ENCODE peak calls at places on chromosomes 2 and 18, in four cellular contexts. One of them, this sample, is unnamed.

GRCh38 chr18:48472610-48473009 is 63.4 kb upstream of the ZBTB7C start:
- DNase-seq in right cardiac atrium: no peak
- DNase-seq in MG63: no peak
- DNase-seq in RWPE2: no peak
- DNase-seq in this sample: no peak

GRCh38 chr2:41981417-41981816 is 66.4 kb upstream of the PKDCC start:
- DNase-seq in right cardiac atrium: no peak
- DNase-seq in MG63: no peak
- DNase-seq in RWPE2: no peak
- DNase-seq in this sample: no peak

GRCh38 chr2:217573565-217573964 is 429.2 kb downstream of the TNS1 start:
- DNase-seq in right cardiac atrium: no peak
- DNase-seq in MG63: peak; percentile 48
- DNase-seq in RWPE2: no peak
- DNase-seq in this sample: peak; percentile 69

GRCh38 chr18:46469186-46469915 is 187.7 kb downstream of the LOXHD1 start:
- DNase-seq in right cardiac atrium: no peak
- DNase-seq in MG63: peak; percentile 77
- DNase-seq in RWPE2: no peak
- DNase-seq in this sample: no peak

GRCh38 chr18:52937840-52938239 is 597.8 kb downstream of the DCC start:
- DNase-seq in right cardiac atrium: no peak
- DNase-seq in MG63: no peak
- DNase-seq in RWPE2: no peak
- DNase-seq in this sample: no peak

GRCh38 chr2:233828546-233829192 is 25.7 kb downstream of the HJURP start:
- DNase-seq in right cardiac atrium: no peak
- DNase-seq in MG63: no peak
- DNase-seq in RWPE2: peak; percentile 38
- DNase-seq in this sample: no peak

GRCh38 chr2:223980397-223980735 is 23.1 kb downstream of the MRPL44 start:
- DNase-seq in right cardiac atrium: no peak
- DNase-seq in MG63: no peak
- DNase-seq in RWPE2: no peak
- DNase-seq in this sample: peak; percentile 50

GRCh38 chr2:29760008-29760407 is 161.4 kb downstream of the ALK start:
- DNase-seq in right cardiac atrium: no peak
- DNase-seq in MG63: no peak
- DNase-seq in RWPE2: no peak
- DNase-seq in this sample: no peak

GRCh38 chr2:226130192-226130591 is 669.4 kb downstream of the IRS1 start:
- DNase-seq in right cardiac atrium: no peak
- DNase-seq in MG63: no peak
- DNase-seq in RWPE2: no peak
- DNase-seq in this sample: no peak

GRCh38 chr2:28661589-28662001 is 90.0 kb upstream of the PPP1CB start:
- DNase-seq in right cardiac atrium: peak; percentile 72
- DNase-seq in MG63: peak; percentile 88
- DNase-seq in RWPE2: no peak
- DNase-seq in this sample: peak; percentile 75

GRCh38 chr2:134762508-134762907 is 43.7 kb upstream of the TMEM163 start:
- DNase-seq in right cardiac atrium: no peak
- DNase-seq in MG63: peak; percentile 43
- DNase-seq in RWPE2: no peak
- DNase-seq in this sample: no peak

GRCh38 chr2:163191372-163191771 is 352.8 kb upstream of the KCNH7 start:
- DNase-seq in right cardiac atrium: no peak
- DNase-seq in MG63: no peak
- DNase-seq in RWPE2: no peak
- DNase-seq in this sample: peak; percentile 8

GRCh38 chr18:36314098-36314497 is 16.6 kb downstream of the FHOD3 start:
- DNase-seq in right cardiac atrium: peak; percentile 57
- DNase-seq in MG63: no peak
- DNase-seq in RWPE2: no peak
- DNase-seq in this sample: no peak

GRCh38 chr18:72541871-72542690 is 2.1 kb downstream of the CBLN2 start:
- DNase-seq in right cardiac atrium: no peak
- DNase-seq in MG63: peak; percentile 1
- DNase-seq in RWPE2: no peak
- DNase-seq in this sample: no peak

GRCh38 chr2:199485732-199486335 is 28.1 kb upstream of the SATB2 start:
- DNase-seq in right cardiac atrium: peak; percentile 25
- DNase-seq in MG63: peak; percentile 56
- DNase-seq in RWPE2: no peak
- DNase-seq in this sample: peak; percentile 78

GRCh38 chr2:144032566-144032965 is 487.4 kb downstream of the ZEB2 start:
- DNase-seq in right cardiac atrium: no peak
- DNase-seq in MG63: no peak
- DNase-seq in RWPE2: no peak
- DNase-seq in this sample: no peak

GRCh38 chr18:31275722-31276463 is 42.1 kb upstream of the DSG1 start:
- DNase-seq in right cardiac atrium: peak; percentile 14
- DNase-seq in MG63: no peak
- DNase-seq in RWPE2: no peak
- DNase-seq in this sample: no peak

GRCh38 chr2:14082640-14083039 is 549.9 kb upstream of the LRATD1 start:
- DNase-seq in right cardiac atrium: no peak
- DNase-seq in MG63: no peak
- DNase-seq in RWPE2: peak; percentile 17
- DNase-seq in this sample: peak; percentile 24

GRCh38 chr2:112204411-112204810 is 50.4 kb downstream of the ZC3H8 start:
- DNase-seq in right cardiac atrium: no peak
- DNase-seq in MG63: no peak
- DNase-seq in RWPE2: no peak
- DNase-seq in this sample: no peak

GRCh38 chr2:129810521-129810920 is 168.9 kb upstream of the RAB6C start:
- DNase-seq in right cardiac atrium: no peak
- DNase-seq in MG63: no peak
- DNase-seq in RWPE2: no peak
- DNase-seq in this sample: no peak

GRCh38 chr2:119249311-119249710 is 25.7 kb downstream of the STEAP3 start:
- DNase-seq in right cardiac atrium: no peak
- DNase-seq in MG63: no peak
- DNase-seq in RWPE2: no peak
- DNase-seq in this sample: no peak

GRCh38 chr2:81266106-81266505 is 961.6 kb upstream of the LRRTM1 start:
- DNase-seq in right cardiac atrium: no peak
- DNase-seq in MG63: no peak
- DNase-seq in RWPE2: no peak
- DNase-seq in this sample: peak; percentile 47

GRCh38 chr2:163155279-163155883 is 316.8 kb upstream of the KCNH7 start:
- DNase-seq in right cardiac atrium: no peak
- DNase-seq in MG63: no peak
- DNase-seq in RWPE2: no peak
- DNase-seq in this sample: peak; percentile 54

GRCh38 chr18:36296591-36297418 is 708 bp upstream of the FHOD3 start:
- DNase-seq in right cardiac atrium: peak; percentile 74
- DNase-seq in MG63: peak; percentile 63
- DNase-seq in RWPE2: peak; percentile 87
- DNase-seq in this sample: peak; percentile 66

GRCh38 chr2:200353125-200353524 is 46.6 kb downstream of the SPATS2L start:
- DNase-seq in right cardiac atrium: no peak
- DNase-seq in MG63: no peak
- DNase-seq in RWPE2: no peak
- DNase-seq in this sample: no peak

GRCh38 chr2:67876176-67876575 is 186.6 kb downstream of the C1D start:
- DNase-seq in right cardiac atrium: no peak
- DNase-seq in MG63: peak; percentile 6
- DNase-seq in RWPE2: no peak
- DNase-seq in this sample: no peak

GRCh38 chr2:217880891-217881290 is 121.9 kb downstream of the TNS1 start:
- DNase-seq in right cardiac atrium: no peak
- DNase-seq in MG63: no peak
- DNase-seq in RWPE2: no peak
- DNase-seq in this sample: peak; percentile 72

GRCh38 chr2:113123731-113124130 is 3.7 kb upstream of the IL1RN start:
- DNase-seq in right cardiac atrium: no peak
- DNase-seq in MG63: no peak
- DNase-seq in RWPE2: no peak
- DNase-seq in this sample: no peak

GRCh38 chr2:10935953-10936942 is 24.5 kb downstream of the KCNF1 start:
- DNase-seq in right cardiac atrium: no peak
- DNase-seq in MG63: peak; percentile 92
- DNase-seq in RWPE2: no peak
- DNase-seq in this sample: no peak

GRCh38 chr2:171723724-171724683 is 36.7 kb downstream of the DYNC1I2 start:
- DNase-seq in right cardiac atrium: no peak
- DNase-seq in MG63: peak; percentile 39
- DNase-seq in RWPE2: no peak
- DNase-seq in this sample: peak; percentile 11

GRCh38 chr18:55925772-55926171 is 337.8 kb upstream of the TCF4 start:
- DNase-seq in right cardiac atrium: no peak
- DNase-seq in MG63: no peak
- DNase-seq in RWPE2: no peak
- DNase-seq in this sample: no peak

GRCh38 chr2:71811157-71811556 is 336.5 kb downstream of the CYP26B1 start:
- DNase-seq in right cardiac atrium: no peak
- DNase-seq in MG63: no peak
- DNase-seq in RWPE2: no peak
- DNase-seq in this sample: no peak

GRCh38 chr2:47026738-47027531 is 111.3 kb upstream of the MCFD2 start:
- DNase-seq in right cardiac atrium: no peak
- DNase-seq in MG63: no peak
- DNase-seq in RWPE2: no peak
- DNase-seq in this sample: no peak

GRCh38 chr18:12307251-12307736 is 747 bp upstream of the TUBB6 start:
- DNase-seq in right cardiac atrium: peak; percentile 72
- DNase-seq in MG63: peak; percentile 68
- DNase-seq in RWPE2: no peak
- DNase-seq in this sample: no peak

GRCh38 chr2:69731575-69731974 is 10.4 kb upstream of the ANXA4 start:
- DNase-seq in right cardiac atrium: no peak
- DNase-seq in MG63: no peak
- DNase-seq in RWPE2: no peak
- DNase-seq in this sample: no peak

GRCh38 chr18:681985-682384 is 24.5 kb downstream of the TYMS start:
- DNase-seq in right cardiac atrium: no peak
- DNase-seq in MG63: no peak
- DNase-seq in RWPE2: no peak
- DNase-seq in this sample: no peak

GRCh38 chr2:16314691-16315457 is 350.8 kb downstream of the CYRIA start:
- DNase-seq in right cardiac atrium: no peak
- DNase-seq in MG63: no peak
- DNase-seq in RWPE2: no peak
- DNase-seq in this sample: no peak
- H3K27me3 ChIP-seq in right cardiac atrium: no peaks in the 10 kb centered on the region
- H3K27me3 ChIP-seq in MG63: peaks cover 5% of the 10 kb centered on the region
- H3K27me3 ChIP-seq in RWPE2: peaks cover 2% of the 10 kb centered on the region
- H3K27me3 ChIP-seq in this sample: no peaks in the 10 kb centered on the region

DNA sequence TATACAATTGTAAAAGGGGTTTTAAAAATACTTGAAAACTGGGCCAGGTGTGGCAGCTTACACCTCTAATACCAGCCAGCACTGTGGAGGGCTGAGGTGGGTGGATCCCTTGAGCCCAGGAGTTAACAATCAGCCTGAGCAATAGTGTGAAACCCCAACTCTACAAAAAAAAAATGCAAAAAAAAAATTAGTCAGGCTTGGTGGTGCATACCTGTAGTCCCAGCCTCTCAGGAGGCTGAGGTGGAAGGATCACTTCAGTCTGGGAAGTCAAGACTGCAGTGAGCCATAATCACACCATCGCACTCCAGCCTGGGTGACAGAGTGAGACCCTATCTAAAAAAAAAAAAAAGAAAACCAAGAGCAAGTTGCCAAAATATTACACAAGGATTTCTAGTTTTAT is 182.7 kb downstream of the UBE2E3 start:
- DNase-seq in right cardiac atrium: no peak
- DNase-seq in MG63: no peak
- DNase-seq in RWPE2: no peak
- DNase-seq in this sample: no peak
- H3K27me3 ChIP-seq in right cardiac atrium: no peaks in the 10 kb centered on the region
- H3K27me3 ChIP-seq in MG63: no peaks in the 10 kb centered on the region
- H3K27me3 ChIP-seq in RWPE2: no peaks in the 10 kb centered on the region
- H3K27me3 ChIP-seq in this sample: no peaks in the 10 kb centered on the region

DNA sequence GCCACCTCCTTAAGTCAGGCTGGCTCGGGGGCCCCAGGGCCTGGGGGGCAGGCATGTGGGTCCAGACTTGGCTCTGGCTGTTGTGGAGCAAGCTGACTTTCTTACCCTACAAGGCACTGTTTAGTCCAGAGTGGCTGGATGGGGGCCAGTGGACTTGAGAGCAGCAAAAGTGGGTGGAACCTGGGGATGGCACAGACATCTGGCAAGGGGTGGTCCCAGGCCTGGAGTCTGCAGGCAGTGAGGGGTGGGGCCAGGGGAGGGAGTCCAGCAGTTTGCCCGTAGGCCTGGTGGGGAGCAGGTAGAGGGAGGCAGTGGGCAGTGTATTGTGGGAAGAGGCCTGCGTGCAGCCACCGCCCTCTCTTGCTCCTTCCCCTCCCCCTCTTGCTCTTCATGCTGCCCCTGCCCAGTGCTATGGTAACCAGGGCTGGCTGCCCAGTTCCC is 19.1 kb downstream of the SPEG start:
- DNase-seq in right cardiac atrium: peak; percentile 84
- DNase-seq in MG63: peak; percentile 96
- DNase-seq in RWPE2: peak; percentile 81
- DNase-seq in this sample: peak; percentile 69
- H3K27me3 ChIP-seq in right cardiac atrium: no peaks in the 10 kb centered on the region
- H3K27me3 ChIP-seq in MG63: no peaks in the 10 kb centered on the region
- H3K27me3 ChIP-seq in RWPE2: no peaks in the 10 kb centered on the region
- H3K27me3 ChIP-seq in this sample: no peaks in the 10 kb centered on the region

GRCh38 chr2:239266779-239267410 is 133.9 kb downstream of the HDAC4 start:
- DNase-seq in right cardiac atrium: no peak
- DNase-seq in MG63: no peak
- DNase-seq in RWPE2: no peak
- DNase-seq in this sample: no peak

GRCh38 chr2:239268082-239268481 is 132.7 kb downstream of the HDAC4 start:
- DNase-seq in right cardiac atrium: no peak
- DNase-seq in MG63: peak; percentile 67
- DNase-seq in RWPE2: no peak
- DNase-seq in this sample: no peak

GRCh38 chr2:239268549-239268948 is 132.3 kb downstream of the HDAC4 start:
- DNase-seq in right cardiac atrium: no peak
- DNase-seq in MG63: no peak
- DNase-seq in RWPE2: no peak
- DNase-seq in this sample: no peak

GRCh38 chr2:239266436-239266770 is 134.4 kb downstream of the HDAC4 start:
- DNase-seq in right cardiac atrium: no peak
- DNase-seq in MG63: no peak
- DNase-seq in RWPE2: no peak
- DNase-seq in this sample: no peak

GRCh38 chr2:239267411-239267941 is 133.3 kb downstream of the HDAC4 start:
- DNase-seq in right cardiac atrium: peak; percentile 68
- DNase-seq in MG63: peak; percentile 86
- DNase-seq in RWPE2: peak; percentile 65
- DNase-seq in this sample: peak; percentile 81
- H3K27me3 ChIP-seq in right cardiac atrium: no peaks in the 10 kb centered on the region
- H3K27me3 ChIP-seq in MG63: no peaks in the 10 kb centered on the region
- H3K27me3 ChIP-seq in RWPE2: no peaks in the 10 kb centered on the region
- H3K27me3 ChIP-seq in this sample: no peaks in the 10 kb centered on the region

GRCh38 chr2:240831594-240832204 is 11.7 kb upstream of the KIF1A start:
- DNase-seq in right cardiac atrium: peak; percentile 24
- DNase-seq in MG63: no peak
- DNase-seq in RWPE2: peak; percentile 40
- DNase-seq in this sample: no peak
- H3K27me3 ChIP-seq in right cardiac atrium: no peaks in the 10 kb centered on the region
- H3K27me3 ChIP-seq in MG63: peaks cover 47% of the 10 kb centered on the region
- H3K27me3 ChIP-seq in RWPE2: peaks cover 32% of the 10 kb centered on the region
- H3K27me3 ChIP-seq in this sample: peaks cover 3% of the 10 kb centered on the region

This sample was measured in SJCRH30.